ENCODE peak calls at places on chromosome 2, in four cellular contexts. X is heart left ventricle, H is mammary epithelial cell, N is H1. B is an unnamed sample.

GRCh38 chr2:60532421-60532820 is 21.0 kb downstream of the BCL11A start:
- DNase-seq in X (no peak), N (no peak), H (no peak), B (no peak)

GRCh38 chr2:223460774-223461211 is 141.4 kb downstream of the SCG2 start:
- DNase-seq in N (no peak), H (peak; percentile 69), X (no peak), B (no peak)

GRCh38 chr2:209556354-209556961 is 132.6 kb downstream of the MAP2 start:
- DNase-seq in N (no peak), X (no peak), H (peak; percentile 40), B (no peak)

GRCh38 chr2:148687543-148687942 is 43.0 kb downstream of the EPC2 start:
- DNase-seq in N (no peak), X (no peak), H (no peak), B (no peak)

GRCh38 chr2:161245237-161245505 is 63.1 kb upstream of the PSMD14 start:
- DNase-seq in X (no peak), N (no peak), H (no peak), B (no peak)

GRCh38 chr2:147275943-147276342 is 568.9 kb upstream of the ACVR2A start:
- DNase-seq in X (no peak), H (no peak), N (peak; percentile 53), B (no peak)

GRCh38 chr2:42959148-42959992 is 167.0 kb upstream of the HAAO start:
- DNase-seq in X (peak; percentile 53), N (no peak), H (peak; percentile 41), B (no peak)

GRCh38 chr2:214630402-214631035 is 179.0 kb downstream of the BARD1 start:
- DNase-seq in X (no peak), N (no peak), H (peak; percentile 14), B (no peak)

GRCh38 chr2:71779306-71779855 is 326.0 kb downstream of the DYSF start:
- DNase-seq in N (no peak), X (no peak), H (no peak), B (no peak)

GRCh38 chr2:57371186-57371585 is 675.4 kb upstream of the VRK2 start:
- DNase-seq in X (no peak), H (no peak), N (no peak), B (no peak)

GRCh38 chr2:120758181-120759048 is 22.7 kb downstream of the GLI2 start:
- DNase-seq in N (no peak), H (no peak), X (peak; percentile 78), B (no peak)

GRCh38 chr2:237732790-237733349 is 65.7 kb upstream of the RBM44 start:
- DNase-seq in H (no peak), N (no peak), X (peak; percentile 72), B (no peak)

DNA sequence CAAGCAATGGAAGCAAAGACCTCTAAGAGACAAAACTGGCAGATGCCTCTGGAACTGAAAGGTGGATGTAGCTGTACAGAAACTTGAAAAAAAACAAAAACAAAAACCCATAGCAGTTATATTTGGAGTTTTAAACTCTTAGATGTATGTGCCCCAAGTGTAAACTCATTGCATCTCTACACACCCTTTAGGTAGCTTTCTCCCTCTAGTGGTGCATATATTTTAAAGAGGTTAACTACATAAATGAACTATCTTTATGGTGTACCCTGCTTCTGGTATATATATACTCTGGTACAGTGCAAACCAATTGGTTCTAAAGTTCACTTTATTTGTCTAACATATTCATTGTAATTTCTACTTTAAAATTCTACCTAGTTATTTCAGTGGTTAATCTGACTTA is 518.2 kb downstream of the NRXN1 start:
- DNase-seq in H (no peak), N (no peak), X (no peak), B (no peak)
- TF ChIP-seq CTCF in H (peak; percentile 33), N (peak; percentile 13), X (no peak), B (no peak)

DNA sequence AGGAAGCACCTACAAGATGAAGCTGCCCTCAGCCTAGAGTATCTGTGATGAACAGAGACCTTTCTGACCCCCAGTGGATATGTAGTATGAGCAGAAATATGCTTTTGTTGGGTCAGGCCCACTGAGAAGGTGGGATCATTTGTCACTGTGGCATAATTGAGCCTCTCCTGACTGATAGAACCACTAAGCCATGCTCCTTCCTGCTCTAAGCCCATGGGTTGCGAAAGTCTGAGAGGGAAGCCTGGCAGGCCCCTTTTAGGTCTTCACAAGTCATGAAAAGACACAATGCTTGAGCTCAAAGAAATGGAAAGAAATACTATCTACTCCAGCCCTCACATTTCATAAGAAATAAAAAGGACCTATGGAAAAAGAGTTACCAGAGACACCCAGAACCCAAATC is 127.7 kb downstream of the TNS1 start:
- DNase-seq in H (no peak), X (no peak), N (no peak), B (no peak)
- H3K4me1 ChIP-seq in H (no peaks in the 10 kb centered on the region), X (no peaks in the 10 kb centered on the region), N (no peaks in the 10 kb centered on the region), B (no peaks in the 10 kb centered on the region)

GRCh38 chr2:100228967-100229366 is 86.6 kb upstream of the AFF3 start:
- DNase-seq in X (no peak), H (no peak), N (no peak), B (no peak)
- TF ChIP-seq CTCF in X (peak; percentile 21), H (no peak), N (no peak), B (no peak)

GRCh38 chr2:63189026-63189425 is 138.4 kb downstream of the OTX1 start:
- DNase-seq in H (peak; percentile 41), N (peak; percentile 73), X (no peak), B (no peak)

GRCh38 chr2:63192889-63193778 is 142.5 kb downstream of the OTX1 start:
- DNase-seq in H (no peak), X (no peak), N (no peak), B (no peak)

GRCh38 chr2:63195310-63195709 is 144.7 kb downstream of the OTX1 start:
- DNase-seq in N (no peak), H (no peak), X (no peak), B (no peak)

GRCh38 chr2:63192169-63192888 is 141.7 kb downstream of the OTX1 start:
- DNase-seq in H (no peak), N (no peak), X (no peak), B (no peak)

DNA sequence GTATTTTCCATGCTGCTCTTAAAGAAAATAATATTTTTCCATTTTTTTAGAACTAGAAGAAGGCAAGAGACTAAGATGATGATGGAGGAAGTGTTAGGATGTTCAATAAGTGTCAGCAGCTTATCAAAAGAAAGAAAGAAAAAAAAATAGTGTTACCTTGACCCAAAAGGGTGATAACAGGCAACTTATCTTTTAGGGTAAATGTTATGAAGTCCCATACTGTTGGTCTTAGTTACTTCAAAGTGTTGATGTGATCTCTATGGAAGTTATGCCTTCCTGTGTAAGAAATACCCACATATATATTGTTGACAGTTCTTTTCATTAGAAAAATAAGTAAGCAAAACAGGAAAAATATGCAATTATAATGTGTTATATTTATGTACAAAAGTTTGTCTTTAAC is 143.5 kb downstream of the OTX1 start:
- DNase-seq in X (no peak), N (no peak), H (no peak), B (no peak)
- H3K4me1 ChIP-seq in X (no peaks in the 10 kb centered on the region), N (no peaks in the 10 kb centered on the region), H (no peaks in the 10 kb centered on the region), B (peaks cover 5% of the 10 kb centered on the region)

GRCh38 chr2:162768646-162769045 is 69.9 kb downstream of the KCNH7 start:
- DNase-seq in X (no peak), N (no peak), H (no peak), B (peak; percentile 55)

DNA sequence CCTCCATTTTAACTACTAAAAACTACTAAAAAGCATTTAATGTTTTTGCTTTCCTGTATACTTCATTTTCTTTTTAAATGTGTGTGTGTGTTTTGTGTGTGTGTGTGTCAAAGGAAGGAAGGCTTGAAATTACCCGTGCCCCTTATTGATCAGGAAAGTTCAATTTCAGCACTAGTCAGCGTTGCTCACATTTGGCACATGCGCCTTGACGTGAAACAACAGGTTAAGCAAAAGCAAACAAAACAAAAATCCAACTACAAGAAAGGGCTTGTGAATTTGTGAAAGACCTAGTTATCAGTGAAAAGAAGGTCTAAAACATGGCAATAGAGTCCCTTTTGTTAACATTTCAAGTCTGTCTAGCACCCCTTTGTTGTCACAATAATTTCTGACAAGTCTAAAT is 72.5 kb downstream of the KCNH7 start:
- DNase-seq in X (no peak), N (no peak), H (no peak), B (no peak)
- TF ChIP-seq CTCF in X (no peak), N (no peak), H (no peak), B (no peak)